ENCODE peak calls at places on chromosomes 1 and 21, in six cellular contexts. Y is fibroblast of lung, T is HCT116, U is keratinocyte, M is astrocyte, Q is GM23248. L is an unnamed sample.
A peak's percentile ranks its signal among the peaks of the same experiment; 100 is the strongest.

GRCh38 chr1:205261946-205262668 is 34.4 kb downstream of the TMCC2 start:
- DNase-seq in Y (no peak), U (no peak), Q (peak; percentile 61), T (no peak), M (peak; percentile 55), L (no peak)

GRCh38 chr1:25744140-25744581 is 55.8 kb upstream of the SELENON start:
- DNase-seq in U (no peak), M (peak; percentile 25), Q (peak; percentile 77), Y (peak; percentile 68), T (peak; percentile 3), L (peak; percentile 28)

GRCh38 chr1:63935148-63935547 is 161.3 kb downstream of the ROR1 start:
- DNase-seq in U (no peak), M (no peak), T (no peak), Y (peak; percentile 37), Q (peak; percentile 24), L (peak; percentile 11)

GRCh38 chr1:7636801-7637526 is 134.1 kb upstream of the VAMP3 start:
- DNase-seq in U (no peak), M (no peak), Y (no peak), T (no peak), Q (no peak), L (no peak)

GRCh38 chr1:165633624-165634023 is 2.6 kb downstream of the MGST3 start:
- DNase-seq in Q (peak; percentile 82), T (no peak), U (no peak), Y (peak; percentile 54), M (peak; percentile 41), L (peak; percentile 52)

GRCh38 chr1:155125946-155126493 is 1.7 kb upstream of the EFNA1 start:
- DNase-seq in M (no peak), T (no peak), U (no peak), Y (peak; percentile 35), Q (peak; percentile 46), L (no peak)

GRCh38 chr21:45570826-45571601 is 28.8 kb upstream of the SLC19A1 start:
- DNase-seq in Q (peak; percentile 71), Y (peak; percentile 66), U (no peak), M (peak; percentile 36), T (no peak), L (no peak)

GRCh38 chr1:61472876-61473275 is 252.1 kb downstream of the TM2D1 start:
- DNase-seq in U (no peak), Y (peak; percentile 11), M (peak; percentile 12), T (no peak), Q (peak; percentile 72), L (no peak)

GRCh38 chr1:46099215-46099614 is 33.2 kb downstream of the PIK3R3 start:
- DNase-seq in U (no peak), Y (no peak), Q (no peak), T (no peak), M (no peak), L (no peak)

GRCh38 chr21:41349607-41350390 is 12.0 kb upstream of the MX2 start:
- DNase-seq in U (no peak), M (no peak), Q (no peak), T (no peak), Y (no peak), L (no peak)

GRCh38 chr1:230140221-230141001 is 73.4 kb downstream of the GALNT2 start:
- DNase-seq in U (no peak), Y (peak; percentile 72), T (no peak), Q (peak; percentile 37), M (peak; percentile 59), L (no peak)

GRCh38 chr1:152162826-152163463 is 3.9 kb upstream of the RPTN start:
- DNase-seq in T (peak; percentile 34), U (no peak), Q (peak; percentile 92), M (peak; percentile 93), Y (peak; percentile 58), L (peak; percentile 97)

GRCh38 chr1:22786719-22787489 is 76.3 kb downstream of the EPHB2 start:
- DNase-seq in T (no peak), Q (no peak), U (no peak), M (no peak), Y (no peak), L (no peak)

GRCh38 chr1:174433451-174433850 is 14.3 kb upstream of the GPR52 start:
- DNase-seq in Y (peak; percentile 74), T (no peak), U (peak; percentile 2), M (peak; percentile 60), Q (peak; percentile 70), L (no peak)

GRCh38 chr1:183472488-183473285 is at the start of gene SMG7:
- DNase-seq in T (no peak), M (peak; percentile 20), Q (peak; percentile 70), U (no peak), Y (no peak), L (no peak)

GRCh38 chr1:5983361-5984103 is 8.7 kb downstream of the NPHP4 start:
- DNase-seq in U (peak; percentile 45), Q (peak; percentile 76), T (no peak), Y (peak; percentile 61), M (peak; percentile 74), L (no peak)

GRCh38 chr1:219812086-219812485 is 116.3 kb downstream of the SLC30A10 start:
- DNase-seq in Y (no peak), U (no peak), Q (no peak), T (no peak), M (no peak), L (no peak)

GRCh38 chr1:243950166-243950565 is 100.1 kb upstream of the AKT3 start:
- DNase-seq in Q (peak; percentile 82), U (peak; percentile 4), T (no peak), M (peak; percentile 94), Y (peak; percentile 68), L (peak; percentile 90)

GRCh38 chr1:3905266-3905952 is 5.3 kb upstream of the C1orf174 start:
- DNase-seq in M (no peak), Q (no peak), T (no peak), U (no peak), Y (no peak), L (no peak)

GRCh38 chr1:88943221-88943620 is 49.2 kb downstream of the KYAT3 start:
- DNase-seq in Q (no peak), Y (peak; percentile 52), U (no peak), M (peak; percentile 12), T (no peak), L (no peak)

GRCh38 chr1:32220746-32221580 is 1.2 kb downstream of the TMEM234 start:
- DNase-seq in T (no peak), M (no peak), Y (no peak), Q (no peak), U (no peak), L (no peak)

GRCh38 chr1:156926175-156926574 is 5.7 kb downstream of the LRRC71 start:
- DNase-seq in Q (peak; percentile 56), Y (peak; percentile 46), T (peak; percentile 86), M (peak; percentile 70), U (peak; percentile 62), L (peak; percentile 86)

GRCh38 chr1:156924478-156925153 is 4.2 kb downstream of the LRRC71 start:
- DNase-seq in Y (no peak), Q (no peak), U (no peak), T (no peak), M (no peak), L (no peak)

GRCh38 chr1:156922986-156923564 is 2.6 kb downstream of the LRRC71 start:
- DNase-seq in Q (no peak), M (no peak), U (no peak), Y (no peak), T (no peak), L (peak; percentile 51)

GRCh38 chr1:156925154-156926010 is 5.0 kb downstream of the LRRC71 start:
- DNase-seq in M (no peak), U (no peak), Y (no peak), T (no peak), Q (no peak), L (no peak)

GRCh38 chr1:156923565-156924477 is 3.4 kb downstream of the LRRC71 start:
- DNase-seq in Q (peak; percentile 33), U (no peak), T (no peak), Y (no peak), M (no peak), L (no peak)
- H3K4me3 ChIP-seq in Q (peak overlapping the region; percentile 22), U (no peak overlapping the region), T (no peak overlapping the region), Y (no peak overlapping the region), M (no peak overlapping the region), L (no peak overlapping the region)

DNA sequence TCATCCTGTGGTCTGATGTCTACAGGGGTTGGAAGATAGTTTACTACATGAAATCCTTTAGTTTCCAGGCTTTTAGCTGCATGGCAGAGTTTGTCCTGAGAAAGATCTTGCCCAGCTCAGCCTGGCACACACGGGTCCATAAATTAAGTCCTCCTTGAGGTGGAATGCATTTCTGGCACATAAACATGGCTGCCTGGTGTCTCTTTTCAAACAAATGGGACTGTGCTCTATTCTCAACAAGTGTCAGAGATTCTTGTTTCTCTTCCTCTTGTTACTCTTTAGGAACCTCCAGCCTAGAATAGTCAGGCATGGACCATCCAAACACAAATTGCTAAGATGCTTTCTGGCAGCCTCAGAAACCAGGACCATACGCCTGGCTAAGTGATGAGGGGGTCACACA is 31.7 kb upstream of the NRDC start:
- DNase-seq in Q (no peak), M (no peak), Y (no peak), T (no peak), U (no peak), L (no peak)
- H3K4me2 ChIP-seq in Q (no peak overlapping the region), M (no peak overlapping the region), Y (no peak overlapping the region), T (no peak overlapping the region), U (no peak overlapping the region), L (no peak overlapping the region)

GRCh38 chr1:164320780-164321683 is 238.0 kb upstream of the PBX1 start:
- DNase-seq in T (no peak), Y (peak; percentile 57), Q (peak; percentile 41), M (peak; percentile 14), U (no peak), L (no peak)
- TF ChIP-seq EZH2 in T (no peak), Y (no peak), Q (no peak), M (no peak), U (no peak), L (no peak)

GRCh38 chr1:21022279-21023040 is 154.2 kb downstream of the EIF4G3 start:
- DNase-seq in T (peak; percentile 95), Y (peak; percentile 99), M (peak; percentile 99), Q (peak; percentile 98), U (peak; percentile 46), L (peak; percentile 95)
- H3K4me3 ChIP-seq in T (peak overlapping the region; percentile 42), Y (peak overlapping the region; percentile 23), M (peak overlapping the region; percentile 45), Q (peak overlapping the region; percentile 43), U (peak overlapping the region; percentile 7), L (peak overlapping the region; percentile 41)

DNA sequence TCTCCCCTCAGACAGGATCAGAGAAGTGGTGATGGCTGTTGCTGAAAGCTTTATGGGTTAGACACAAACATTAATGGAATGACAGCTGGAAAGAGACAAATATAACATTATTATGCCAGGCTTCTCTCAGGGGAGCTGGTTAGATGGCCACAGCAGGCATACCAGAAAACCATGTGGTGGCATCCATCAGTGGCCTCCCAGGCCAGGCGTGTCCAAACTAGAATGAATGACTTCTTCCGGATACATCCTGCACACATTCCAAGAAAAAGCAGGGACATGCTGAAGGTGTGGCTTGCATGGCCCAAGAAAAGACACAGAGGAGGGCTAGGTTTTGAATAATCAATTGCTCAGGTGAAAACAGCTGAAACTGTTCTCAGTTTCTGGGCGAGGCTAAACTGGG is 63.3 kb upstream of the CTTNBP2NL start:
- DNase-seq in Q (no peak), T (no peak), M (no peak), Y (no peak), U (peak; percentile 55), L (no peak)
- H3K4me2 ChIP-seq in Q (no peak overlapping the region), T (no peak overlapping the region), M (no peak overlapping the region), Y (no peak overlapping the region), U (peak overlapping the region; percentile 52), L (no peak overlapping the region)

DNA sequence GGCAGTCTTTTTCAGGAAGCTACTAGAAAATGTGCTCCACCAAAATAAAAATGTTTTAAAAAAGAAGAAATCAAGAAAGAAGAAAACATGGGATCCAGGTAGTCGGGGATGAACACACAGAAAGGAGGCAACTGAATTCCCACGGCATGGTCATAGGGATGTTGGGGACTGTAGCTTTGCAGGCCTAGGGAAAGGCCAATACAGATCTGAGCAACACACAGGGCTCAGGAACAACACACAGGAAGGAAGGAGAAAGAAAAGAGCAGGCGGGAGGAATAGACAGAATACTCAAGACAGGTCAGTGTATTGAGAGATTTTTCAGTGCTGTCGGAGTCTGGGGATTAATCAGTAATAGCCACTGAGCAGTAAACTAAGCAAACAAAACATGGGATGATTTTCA is 142.7 kb upstream of the SYT6 start:
- DNase-seq in Y (no peak), M (no peak), T (no peak), U (no peak), Q (no peak), L (no peak)
- TF ChIP-seq EZH2 in Y (no peak), M (no peak), T (no peak), U (no peak), Q (no peak), L (no peak)

L was measured in PC-9.